ENCODE peak calls at places on chromosomes 12 and 14, in ten cellular contexts. D, S, K, W, G, P, I, Y, E and A are unnamed samples.

GRCh38 chr12:128914908-128915563 is 61.8 kb downstream of the GLT1D1 start:
- DNase-seq in G (no peak), D (no peak), E (no peak), W (no peak), I (no peak), P (no peak), K (no peak), S (peak; percentile 90), Y (no peak), A (no peak)

GRCh38 chr14:97878727-97879126 is 1081.5 kb downstream of the VRK1 start:
- DNase-seq in Y (no peak), S (no peak), E (no peak), W (peak; percentile 49), D (no peak), P (no peak), G (no peak), I (peak; percentile 74), K (no peak), A (no peak)

GRCh38 chr12:69440016-69440415 is 30.2 kb upstream of the FRS2 start:
- DNase-seq in E (no peak), I (peak; percentile 53), W (no peak), D (no peak), Y (no peak), G (no peak), P (no peak), S (no peak), K (no peak), A (no peak)

GRCh38 chr12:59808317-59808910 is 212.6 kb downstream of the SLC16A7 start:
- DNase-seq in K (peak; percentile 37), I (peak; percentile 43), G (peak; percentile 61), W (peak; percentile 54), D (peak; percentile 6), P (peak; percentile 28), E (no peak), S (peak; percentile 45), Y (no peak), A (peak; percentile 66)

GRCh38 chr14:65412881-65413738 is 580 bp downstream of the FUT8 start:
- DNase-seq in D (peak; percentile 51), Y (peak; percentile 90), E (no peak), G (peak; percentile 74), I (peak; percentile 36), P (peak; percentile 77), K (peak; percentile 89), W (peak; percentile 66), S (peak; percentile 86), A (peak; percentile 79)

GRCh38 chr12:121610239-121611149 is 15.8 kb upstream of the ORAI1 start:
- DNase-seq in Y (no peak), D (no peak), I (no peak), G (peak; percentile 55), W (peak; percentile 37), P (no peak), S (no peak), E (no peak), K (peak; percentile 53), A (peak; percentile 22)

GRCh38 chr14:65704412-65704811 is 291.9 kb downstream of the FUT8 start:
- DNase-seq in W (peak; percentile 73), P (no peak), Y (no peak), D (no peak), I (peak; percentile 17), E (no peak), G (peak; percentile 79), K (no peak), S (no peak), A (peak; percentile 53)

GRCh38 chr12:49057888-49058287 is 2.7 kb downstream of the KMT2D start:
- DNase-seq in S (no peak), W (no peak), D (no peak), K (no peak), P (no peak), Y (no peak), I (peak; percentile 16), G (no peak), E (no peak), A (no peak)

GRCh38 chr12:32671930-32672785 is 6.9 kb upstream of the DNM1L start:
- DNase-seq in K (peak; percentile 75), G (peak; percentile 87), E (no peak), Y (no peak), S (peak; percentile 65), D (peak; percentile 24), I (peak; percentile 53), P (peak; percentile 73), W (peak; percentile 92), A (peak; percentile 90)

GRCh38 chr12:94674835-94675234 is 24.5 kb upstream of the TMCC3 start:
- DNase-seq in G (no peak), Y (no peak), K (no peak), I (no peak), S (no peak), W (no peak), D (no peak), E (peak; percentile 22), P (no peak), A (no peak)

GRCh38 chr14:56884617-56885016 is 74.3 kb upstream of the OTX2 start:
- DNase-seq in G (no peak), W (no peak), K (no peak), D (no peak), S (no peak), P (no peak), I (no peak), Y (no peak), E (no peak), A (no peak)

GRCh38 chr14:34873591-34874385 is 1.4 kb downstream of the BAZ1A start:
- DNase-seq in P (peak; percentile 81), W (peak; percentile 66), D (peak; percentile 69), K (peak; percentile 81), I (peak; percentile 70), Y (peak; percentile 93), E (peak; percentile 62), S (peak; percentile 92), G (peak; percentile 71), A (peak; percentile 36)

GRCh38 chr14:101194356-101195308 is 291.1 kb upstream of the RTL1 start:
- DNase-seq in P (no peak), Y (peak; percentile 54), D (no peak), G (no peak), W (no peak), E (no peak), S (no peak), K (no peak), I (no peak), A (no peak)

GRCh38 chr14:74558655-74559054 is 53.4 kb downstream of the LTBP2 start:
- DNase-seq in I (no peak), K (no peak), P (no peak), G (peak; percentile 71), W (peak; percentile 78), Y (no peak), D (no peak), S (no peak), E (no peak), A (peak; percentile 69)

GRCh38 chr14:74563621-74564159 is 48.3 kb downstream of the LTBP2 start:
- DNase-seq in G (peak; percentile 34), W (no peak), I (no peak), D (no peak), E (no peak), S (no peak), Y (no peak), P (no peak), K (no peak), A (peak; percentile 37)

GRCh38 chr14:74566174-74567125 is 45.6 kb downstream of the LTBP2 start:
- DNase-seq in E (no peak), S (no peak), P (peak; percentile 83), I (peak; percentile 97), W (peak; percentile 50), K (no peak), D (no peak), G (peak; percentile 57), Y (no peak), A (no peak)

GRCh38 chr14:74563233-74563585 is 48.8 kb downstream of the LTBP2 start:
- DNase-seq in P (peak; percentile 63), G (peak; percentile 80), W (peak; percentile 78), D (no peak), E (no peak), K (no peak), I (no peak), Y (no peak), S (no peak), A (peak; percentile 88)

GRCh38 chr14:74562515-74563232 is 49.4 kb downstream of the LTBP2 start:
- DNase-seq in W (no peak), P (peak; percentile 56), D (no peak), I (peak; percentile 50), K (no peak), Y (no peak), G (no peak), E (no peak), S (no peak), A (peak; percentile 67)
- H3K4me3 ChIP-seq in W (no peak overlapping the region), P (no peak overlapping the region), D (no peak overlapping the region), I (no peak overlapping the region), K (no peak overlapping the region), Y (no peak overlapping the region), G (no peak overlapping the region), E (no peak overlapping the region), S (no peak overlapping the region), A (no peak overlapping the region)

GRCh38 chr12:93297032-93297431 is 80.7 kb upstream of the NUDT4 start:
- DNase-seq in I (no peak), K (no peak), D (no peak), P (no peak), Y (no peak), W (no peak), G (no peak), S (peak; percentile 85), E (no peak), A (peak; percentile 28)

GRCh38 chr12:93300611-93301021 is 77.1 kb upstream of the NUDT4 start:
- DNase-seq in P (no peak), K (peak; percentile 24), S (no peak), W (no peak), G (no peak), I (no peak), D (no peak), E (no peak), Y (no peak), A (no peak)

GRCh38 chr12:93299262-93299846 is 78.4 kb upstream of the NUDT4 start:
- DNase-seq in W (no peak), S (no peak), I (no peak), K (no peak), D (no peak), E (no peak), G (no peak), P (no peak), Y (no peak), A (no peak)

GRCh38 chr12:93301171-93301570 is 76.6 kb upstream of the NUDT4 start:
- DNase-seq in G (no peak), D (no peak), P (no peak), E (no peak), I (no peak), S (no peak), K (no peak), W (no peak), Y (no peak), A (no peak)

GRCh38 chr12:93297536-93297935 is 80.2 kb upstream of the NUDT4 start:
- DNase-seq in K (no peak), S (peak; percentile 5), P (no peak), W (no peak), Y (no peak), D (no peak), E (no peak), I (no peak), G (no peak), A (no peak)
- H3K4me3 ChIP-seq in K (no peak overlapping the region), S (peak overlapping the region; percentile 28), P (no peak overlapping the region), W (no peak overlapping the region), Y (no peak overlapping the region), D (no peak overlapping the region), E (no peak overlapping the region), I (no peak overlapping the region), G (no peak overlapping the region), A (no peak overlapping the region)

GRCh38 chr14:44960646-44961045 is 1.1 kb downstream of the KLHL28 start:
- DNase-seq in I (peak; percentile 11), P (no peak), Y (no peak), W (peak; percentile 16), S (no peak), G (peak; percentile 29), K (no peak), E (no peak), D (no peak), A (no peak)
- H3K4me3 ChIP-seq in I (peak overlapping the region; percentile 58), P (peak overlapping the region; percentile 76), Y (peak overlapping the region; percentile 79), W (peak overlapping the region; percentile 94), S (peak overlapping the region; percentile 81), G (peak overlapping the region; percentile 78), K (peak overlapping the region; percentile 47), E (peak overlapping the region; percentile 83), D (peak overlapping the region; percentile 92), A (peak overlapping the region; percentile 97)

GRCh38 chr14:88316521-88316920 is 6.5 kb downstream of the KCNK10 start:
- DNase-seq in K (no peak), Y (no peak), W (no peak), D (no peak), G (no peak), I (no peak), S (no peak), E (no peak), P (no peak), A (no peak)
- H3K4me3 ChIP-seq in K (no peak overlapping the region), Y (no peak overlapping the region), W (no peak overlapping the region), D (no peak overlapping the region), G (no peak overlapping the region), I (no peak overlapping the region), S (no peak overlapping the region), E (no peak overlapping the region), P (no peak overlapping the region), A (no peak overlapping the region)